ENCODE peak calls at places on chromosomes 7 and 10, in four cellular contexts. U, X, B and Q are unnamed samples.

GRCh38 chr7:151936207-151936606 is 20.0 kb upstream of the GALNTL5 start:
- DNase-seq in B (no peak), U (no peak), X (no peak), Q (no peak)

GRCh38 chr7:51374936-51375335 is 58.3 kb upstream of the COBL start:
- DNase-seq in X (no peak), U (no peak), B (no peak), Q (no peak)

GRCh38 chr7:16926861-16927260 is 45.1 kb upstream of the AGR3 start:
- DNase-seq in X (no peak), U (no peak), B (no peak), Q (no peak)

GRCh38 chr10:93821051-93821772 is 63.5 kb downstream of the LGI1 start:
- DNase-seq in X (peak; percentile 58), U (peak; percentile 45), B (no peak), Q (no peak)

GRCh38 chr7:107186242-107186641 is 17.4 kb downstream of the HBP1 start:
- DNase-seq in U (no peak), B (no peak), X (no peak), Q (no peak)

GRCh38 chr10:97097154-97097490 is 88.6 kb downstream of the SLIT1 start:
- DNase-seq in B (no peak), U (no peak), X (no peak), Q (no peak)

GRCh38 chr10:121678631-121679174 is 80.5 kb upstream of the FGFR2 start:
- DNase-seq in B (no peak), U (no peak), X (no peak), Q (no peak)

GRCh38 chr10:119431034-119431767 is 111.3 kb downstream of the RGS10 start:
- DNase-seq in U (no peak), X (no peak), B (no peak), Q (no peak)

GRCh38 chr7:117247809-117248208 is 75.0 kb downstream of the WNT2 start:
- DNase-seq in U (no peak), X (peak; percentile 32), B (no peak), Q (no peak)

GRCh38 chr10:31836569-31837406 is 91.8 kb downstream of the ARHGAP12 start:
- DNase-seq in U (peak; percentile 45), B (no peak), X (peak; percentile 40), Q (no peak)

GRCh38 chr10:26503911-26504310 is 65.8 kb downstream of the APBB1IP start:
- DNase-seq in B (no peak), X (no peak), U (peak; percentile 22), Q (no peak)

GRCh38 chr10:70093335-70093944 is 39.2 kb downstream of the AIFM2 start:
- DNase-seq in U (no peak), B (no peak), X (no peak), Q (no peak)

GRCh38 chr7:45183711-45184210 is 26.2 kb downstream of the RAMP3 start:
- DNase-seq in U (no peak), B (peak; percentile 26), X (no peak), Q (no peak)

GRCh38 chr7:125358551-125359167 is 429.0 kb upstream of the POT1 start:
- DNase-seq in B (no peak), X (no peak), U (no peak), Q (peak; percentile 90)

GRCh38 chr10:133440633-133441285 is 13.0 kb upstream of the SCART1 start:
- DNase-seq in X (no peak), U (no peak), B (no peak), Q (no peak)

GRCh38 chr7:92360387-92360786 is 86.9 kb upstream of the GATAD1 start:
- DNase-seq in X (peak; percentile 18), U (no peak), B (no peak), Q (no peak)

GRCh38 chr7:2572101-2572842 is 13.5 kb downstream of the IQCE start:
- DNase-seq in B (no peak), X (no peak), U (no peak), Q (no peak)

GRCh38 chr10:88385601-88386203 is 197.4 kb downstream of the RNLS start:
- DNase-seq in U (no peak), X (no peak), B (peak; percentile 65), Q (no peak)

GRCh38 chr7:50406935-50407334 is 43.2 kb downstream of the FIGNL1 start:
- DNase-seq in B (no peak), U (no peak), X (no peak), Q (no peak)

GRCh38 chr7:24936121-24936824 is 43.7 kb downstream of the OSBPL3 start:
- DNase-seq in B (no peak), X (peak; percentile 59), U (no peak), Q (no peak)

GRCh38 chr7:966291-967069 is 8.9 kb downstream of the COX19 start:
- DNase-seq in U (no peak), X (no peak), B (peak; percentile 14), Q (no peak)

GRCh38 chr7:962401-963081 is 8.1 kb upstream of the ADAP1 start:
- DNase-seq in U (no peak), X (no peak), B (peak; percentile 44), Q (no peak)

GRCh38 chr7:964401-965231 is 10.1 kb upstream of the ADAP1 start:
- DNase-seq in U (peak; percentile 89), B (peak; percentile 44), X (peak; percentile 71), Q (no peak)

GRCh38 chr7:961546-962400 is 7.3 kb upstream of the ADAP1 start:
- DNase-seq in X (no peak), U (no peak), B (peak; percentile 35), Q (no peak)

DNA sequence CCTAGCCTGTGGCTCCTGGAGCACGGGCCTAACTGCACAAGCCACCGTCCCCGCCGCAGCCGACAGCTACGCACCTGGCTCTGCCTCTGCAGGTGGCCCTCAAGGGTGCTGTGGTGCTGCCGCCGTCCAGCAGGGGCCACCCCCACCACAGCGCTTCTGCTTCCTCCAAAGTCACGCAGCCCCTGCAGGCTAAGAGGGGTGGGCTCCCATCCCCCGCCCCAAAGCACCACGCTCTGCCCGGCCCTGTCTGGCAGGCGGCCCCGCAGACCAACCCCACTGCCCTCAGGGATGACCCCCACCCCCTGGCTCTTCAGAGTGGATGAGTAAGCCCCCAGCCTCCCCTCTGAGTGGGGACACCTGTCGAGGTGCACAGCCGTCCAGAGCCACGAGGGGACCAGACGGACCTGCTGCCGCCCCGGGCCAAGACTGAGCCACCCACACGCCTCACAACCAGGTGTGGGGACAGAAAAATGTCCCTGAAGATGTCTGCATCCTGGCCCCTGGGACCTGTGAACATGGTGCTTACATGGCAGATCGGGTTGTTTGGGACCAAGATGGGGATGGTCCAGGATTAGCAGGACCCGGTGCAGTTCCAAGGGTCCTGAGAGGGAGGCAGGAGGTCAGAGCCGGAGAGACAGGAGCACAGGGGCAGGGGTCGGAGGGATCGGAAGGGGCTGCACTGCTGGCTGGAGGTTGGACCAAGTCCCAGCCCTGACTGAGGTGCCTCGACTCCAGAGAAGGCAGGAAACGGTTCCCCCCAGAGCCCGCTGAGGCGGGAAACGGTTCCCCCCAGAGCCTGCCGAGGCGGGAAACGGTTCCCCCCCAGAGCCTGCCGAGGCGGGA is 9.0 kb upstream of the ADAP1 start:
- DNase-seq in B (peak; percentile 48), U (no peak), X (no peak), Q (no peak)
- TF ChIP-seq CTCF in B (no peak), U (no peak), X (no peak), Q (no peak)

DNA sequence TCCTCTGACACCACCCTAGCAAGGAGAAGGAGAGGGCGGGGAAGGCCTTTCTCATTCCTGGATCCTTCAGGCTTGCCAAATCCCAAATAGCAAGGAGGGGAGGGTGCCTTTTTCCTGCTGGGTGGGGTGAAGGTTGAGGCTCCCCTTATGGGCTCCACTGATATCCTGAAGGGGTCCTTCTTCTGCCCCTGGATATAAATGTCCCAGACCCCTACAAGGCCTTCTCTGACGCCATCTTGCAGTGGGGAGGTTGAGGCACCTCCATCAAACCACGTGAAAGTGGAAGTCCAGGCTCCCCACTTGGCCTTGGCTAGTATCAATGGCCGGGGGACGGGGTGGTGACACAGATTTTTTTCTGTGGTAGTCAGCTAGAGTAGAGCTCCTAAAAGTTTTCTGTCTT is 371.3 kb downstream of the GLRX3 start:
- DNase-seq in U (no peak), B (no peak), X (no peak), Q (no peak)
- TF ChIP-seq CTCF in U (no peak), B (no peak), X (no peak), Q (no peak)

GRCh38 chr7:73342645-73343044 is 14.7 kb downstream of the FKBP6 start:
- DNase-seq in B (no peak), X (peak; percentile 58), U (peak; percentile 65), Q (no peak)
- TF ChIP-seq CTCF in B (peak; percentile 25), X (peak; percentile 81), U (peak; percentile 80), Q (peak; percentile 42)

GRCh38 chr7:140005754-140006503 is 56.8 kb downstream of the PARP12 start:
- DNase-seq in B (no peak), X (peak; percentile 18), U (peak; percentile 65), Q (no peak)
- TF ChIP-seq CTCF in B (peak; percentile 14), X (peak; percentile 41), U (peak; percentile 69), Q (no peak)

DNA sequence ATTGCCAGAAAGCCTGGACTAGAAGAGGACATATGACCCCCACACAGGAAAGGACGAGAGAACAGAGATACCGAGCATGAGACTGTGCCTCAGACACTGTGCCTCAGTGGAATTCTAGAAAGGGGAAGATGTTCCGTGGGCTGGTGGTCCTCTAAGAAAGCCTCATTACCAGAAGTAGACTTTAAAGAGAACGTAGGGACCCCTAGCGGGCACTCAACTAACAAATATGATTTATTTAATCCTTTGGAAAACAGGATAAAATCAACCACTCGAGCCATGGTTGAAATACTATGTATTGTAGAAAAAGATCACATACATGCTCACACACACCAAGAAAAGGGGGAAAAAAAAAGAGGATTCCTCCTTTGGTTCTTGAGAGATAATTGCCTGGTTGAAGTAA is 701.2 kb upstream of the SORCS1 start:
- DNase-seq in X (no peak), U (no peak), B (no peak), Q (no peak)
- TF ChIP-seq CTCF in X (no peak), U (no peak), B (no peak), Q (no peak)

DNA sequence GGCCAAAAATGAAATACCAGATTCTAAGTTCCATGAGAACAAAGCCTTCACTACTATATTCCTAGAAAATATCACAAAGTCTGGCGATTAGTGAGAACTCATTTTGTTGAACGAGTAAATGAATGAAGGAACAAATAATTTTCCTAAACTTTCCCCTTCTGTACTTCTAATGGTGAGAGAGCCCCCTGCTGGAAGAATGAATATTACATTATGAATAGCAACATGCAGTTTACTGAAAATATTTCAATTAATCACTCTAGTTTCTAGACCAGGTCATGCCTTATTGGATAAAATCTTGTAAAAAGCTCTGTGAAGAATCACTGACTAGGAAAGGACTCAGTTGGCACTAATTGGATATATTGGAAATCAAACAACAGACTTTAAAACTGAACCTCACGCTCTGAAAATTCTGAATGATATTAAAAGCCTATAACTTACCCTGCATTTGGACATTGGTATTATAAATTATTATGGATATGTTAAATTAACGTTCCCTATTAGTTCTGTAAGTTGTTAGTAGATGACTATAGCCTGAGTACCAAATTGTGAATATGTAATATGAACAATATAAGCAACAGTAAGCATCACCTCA is 32.4 kb upstream of the MTPN start:
- DNase-seq in B (no peak), U (peak; percentile 78), X (peak; percentile 46), Q (no peak)
- TF ChIP-seq CTCF in B (peak; percentile 73), U (peak; percentile 55), X (peak; percentile 73), Q (peak; percentile 55)

DNA sequence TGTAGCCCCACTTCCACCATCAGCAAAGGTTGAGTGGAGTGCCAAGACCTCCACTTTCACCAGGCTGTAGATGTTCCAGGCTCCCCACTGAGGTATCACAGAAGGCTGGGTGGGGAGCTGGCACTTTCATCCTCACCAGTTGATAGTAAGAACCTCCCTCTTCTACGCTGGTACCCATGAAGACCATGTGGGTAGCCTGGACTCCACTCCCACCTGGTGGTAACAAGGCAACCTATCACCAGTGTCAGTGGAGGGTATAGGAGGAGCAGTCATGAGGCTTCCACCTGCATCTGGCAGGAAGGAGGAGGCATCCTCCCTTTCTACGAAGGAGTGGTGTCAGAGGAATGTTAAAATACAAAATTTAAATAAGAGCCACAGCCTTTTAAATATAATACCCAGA is 4.4 kb downstream of the SMIM30 start:
- DNase-seq in U (no peak), X (peak; percentile 9), B (no peak), Q (no peak)
- TF ChIP-seq CTCF in U (no peak), X (peak; percentile 31), B (no peak), Q (peak; percentile 17)